ENCODE peak calls at places on chromosomes 1 and 21, in ten cellular contexts. F is nephron progenitor cell, G is OCI-LY7, T is GM13977, U is hepatocyte, A is left ventricle myocardium inferior, X is heart left ventricle, Z is H9, Y is kidney, W is fibroblast of lung. J is an unnamed sample.

GRCh38 chr1:36835017-36835695 is 199.2 kb downstream of the GRIK3 start:
- DNase-seq in F (no peak), G (no peak), T (no peak), U (no peak), A (no peak), X (no peak), Z (no peak), Y (peak; percentile 24), W (no peak), J (no peak)

GRCh38 chr1:82562448-82562847 is 761.7 kb downstream of the ADGRL2 start:
- DNase-seq in F (no peak), G (no peak), T (no peak), U (no peak), A (no peak), X (no peak), Z (no peak), Y (no peak), W (peak; percentile 1), J (no peak)

GRCh38 chr21:38729745-38730401 is 75.9 kb upstream of the ETS2 start:
- DNase-seq in F (no peak), G (no peak), T (no peak), U (no peak), A (no peak), X (no peak), Z (no peak), Y (no peak), W (peak; percentile 80), J (no peak)

GRCh38 chr1:162381383-162381782 is at the start of gene C1orf226:
- DNase-seq in F (no peak), G (no peak), T (no peak), U (peak; percentile 76), A (no peak), X (no peak), Z (no peak), Y (no peak), W (peak; percentile 23), J (peak; percentile 89)

GRCh38 chr1:235918481-235918880 is 51.8 kb upstream of the LYST start:
- DNase-seq in F (no peak), G (no peak), T (no peak), U (no peak), A (no peak), X (no peak), Z (no peak), Y (no peak), W (no peak), J (no peak)

GRCh38 chr1:109140384-109140783 is 26.5 kb downstream of the ELAPOR1 start:
- DNase-seq in F (no peak), G (no peak), T (no peak), U (no peak), A (no peak), X (no peak), Z (no peak), Y (no peak), W (no peak), J (no peak)

GRCh38 chr1:155591770-155592169 is 18.2 kb upstream of the MSTO1 start:
- DNase-seq in F (no peak), G (peak; percentile 80), T (peak; percentile 58), U (peak; percentile 74), A (no peak), X (no peak), Z (no peak), Y (no peak), W (peak; percentile 47), J (peak; percentile 54)

GRCh38 chr1:204828352-204828850 is 42.3 kb upstream of the NFASC start:
- DNase-seq in F (peak; percentile 90), G (no peak), T (peak; percentile 62), U (peak; percentile 86), A (peak; percentile 78), X (peak; percentile 84), Z (peak; percentile 89), Y (peak; percentile 89), W (peak; percentile 67), J (no peak)

GRCh38 chr1:12756756-12757433 is 10.9 kb downstream of the CFAP107 start:
- DNase-seq in F (no peak), G (no peak), T (no peak), U (no peak), A (no peak), X (no peak), Z (no peak), Y (no peak), W (no peak), J (no peak)

GRCh38 chr1:199550384-199551067 is 477.0 kb upstream of the NR5A2 start:
- DNase-seq in F (no peak), G (no peak), T (no peak), U (peak; percentile 10), A (no peak), X (no peak), Z (no peak), Y (no peak), W (peak; percentile 32), J (no peak)

DNA sequence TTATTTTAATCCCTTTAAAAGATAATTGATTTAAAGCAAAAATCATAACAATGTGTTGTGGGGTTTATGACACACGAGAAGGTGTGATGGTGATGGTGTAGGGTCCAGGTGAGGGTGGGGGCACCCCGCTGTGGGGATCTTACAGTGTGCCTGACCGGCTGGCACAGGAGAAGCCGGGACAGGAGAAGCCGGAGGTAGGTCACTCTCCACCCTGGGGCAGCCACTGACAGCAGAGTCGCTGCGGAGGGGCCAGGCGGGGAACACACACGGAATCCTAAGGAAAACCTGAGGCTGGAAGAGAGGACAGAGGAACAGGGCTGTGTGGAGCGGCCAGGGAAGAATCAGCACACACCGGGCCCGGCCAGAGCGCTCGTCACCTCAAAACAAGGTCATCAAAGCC is 4.3 kb upstream of the LRRC3 start:
- DNase-seq in F (no peak), G (no peak), T (no peak), U (no peak), A (no peak), X (no peak), Z (peak; percentile 24), Y (peak; percentile 54), W (no peak), J (no peak)
- TF ChIP-seq CTCF in F (no peak), G (no peak), T (no peak), U (no peak), A (no peak), X (no peak), Z (no peak), Y (no peak), W (no peak), J (no peak)

GRCh38 chr1:58013237-58013636 is 533.3 kb downstream of the OMA1 start:
- DNase-seq in F (peak; percentile 8), G (no peak), T (no peak), U (no peak), A (no peak), X (no peak), Z (peak; percentile 36), Y (no peak), W (no peak), J (no peak)
- TF ChIP-seq CTCF in F (peak; percentile 20), G (no peak), T (peak; percentile 26), U (peak; percentile 15), A (no peak), X (peak; percentile 11), Z (peak; percentile 30), Y (peak; percentile 32), W (no peak), J (no peak)

GRCh38 chr1:9425859-9426258 is 113.4 kb upstream of the SLC25A33 start:
- DNase-seq in F (no peak), G (peak; percentile 77), T (peak; percentile 49), U (no peak), A (no peak), X (no peak), Z (no peak), Y (no peak), W (no peak), J (no peak)

GRCh38 chr1:9426291-9426711 is 113.0 kb upstream of the SLC25A33 start:
- DNase-seq in F (no peak), G (peak; percentile 99), T (peak; percentile 82), U (no peak), A (no peak), X (no peak), Z (no peak), Y (no peak), W (peak; percentile 32), J (no peak)

GRCh38 chr1:9429369-9429766 is 109.9 kb upstream of the SLC25A33 start:
- DNase-seq in F (no peak), G (no peak), T (no peak), U (no peak), A (no peak), X (no peak), Z (no peak), Y (no peak), W (no peak), J (no peak)

GRCh38 chr1:9427388-9427787 is 111.9 kb upstream of the SLC25A33 start:
- DNase-seq in F (no peak), G (peak; percentile 38), T (no peak), U (no peak), A (no peak), X (no peak), Z (no peak), Y (no peak), W (no peak), J (no peak)

DNA sequence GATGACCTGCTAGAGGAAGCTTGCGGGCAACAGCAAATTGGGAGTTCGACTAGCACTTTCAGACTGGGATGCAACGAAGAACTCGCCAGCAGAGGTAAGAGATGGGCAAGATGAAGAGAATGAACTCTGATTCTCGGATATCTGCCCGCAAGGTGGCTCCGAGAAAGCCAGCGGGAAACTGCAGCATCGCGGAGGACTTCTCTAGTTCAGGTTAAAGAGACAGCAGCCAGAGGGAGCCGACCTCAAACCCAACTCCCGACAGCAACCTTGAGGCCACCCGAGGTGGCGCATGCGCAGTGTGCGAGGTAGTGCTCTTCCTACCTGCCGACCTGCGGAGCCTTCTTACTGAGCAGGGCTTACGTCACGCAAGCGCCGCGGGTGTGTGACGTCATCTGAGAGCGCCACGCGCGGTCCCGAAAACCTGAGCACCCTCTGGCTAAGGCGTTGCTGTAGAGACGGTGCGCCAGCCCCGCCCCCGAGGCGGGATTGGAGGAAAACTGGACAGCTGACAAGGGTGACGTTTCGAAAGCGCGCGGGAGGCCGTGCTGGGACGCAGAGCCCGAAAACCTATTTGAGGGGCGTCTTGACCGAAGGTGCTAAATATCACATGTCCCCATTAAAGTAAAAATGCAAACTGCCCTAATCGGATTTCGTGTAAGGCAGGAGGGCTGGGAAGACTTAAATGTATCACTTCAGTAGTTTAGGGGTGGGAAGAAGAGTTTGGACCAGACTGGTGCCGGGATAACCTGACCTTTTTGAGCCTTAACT is 110.5 kb upstream of the SLC25A33 start:
- DNase-seq in F (peak; percentile 99), G (peak; percentile 100), T (peak; percentile 95), U (peak; percentile 99), A (peak; percentile 99), X (peak; percentile 99), Z (peak; percentile 100), Y (peak; percentile 99), W (peak; percentile 99), J (peak; percentile 99)
- TF ChIP-seq CTCF in F (no peak), G (peak; percentile 58), T (no peak), U (peak; percentile 30), A (peak; percentile 33), X (no peak), Z (peak; percentile 50), Y (no peak), W (peak; percentile 25), J (peak; percentile 30)

DNA sequence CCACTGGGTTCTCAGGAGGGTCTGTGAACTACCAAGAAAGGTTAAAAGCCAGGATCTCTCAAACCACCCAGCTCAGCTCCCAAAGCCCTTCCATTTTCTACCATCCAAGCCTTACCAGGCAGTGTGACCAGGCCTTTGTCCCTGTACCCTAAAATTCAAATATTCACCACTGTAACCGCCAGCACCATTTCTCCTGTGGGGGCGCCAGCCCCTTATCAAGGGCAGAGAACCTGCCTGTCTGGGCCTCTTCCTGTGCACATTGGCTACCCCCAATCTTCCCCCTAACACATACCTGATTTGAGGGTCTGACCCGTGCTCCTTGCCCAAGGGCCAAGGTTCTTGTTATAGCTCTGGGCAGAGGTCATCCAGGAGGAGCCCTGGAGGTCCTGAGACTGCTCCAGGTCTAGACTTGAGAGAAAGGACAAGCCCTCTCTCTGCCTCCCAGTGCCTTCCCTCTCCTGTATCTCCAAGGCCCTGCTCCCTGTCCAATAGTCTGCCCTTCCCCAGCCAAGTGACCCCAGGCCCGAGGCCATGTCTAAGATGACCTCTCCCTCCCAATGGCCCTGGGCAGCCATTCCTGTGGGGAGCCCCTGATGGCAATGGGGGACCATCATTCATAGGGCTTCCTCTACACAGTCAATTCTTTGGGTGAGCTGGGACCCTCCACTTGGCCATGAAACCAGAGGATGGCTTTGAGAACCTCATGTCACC is 78.5 kb downstream of the FHAD1 start:
- DNase-seq in F (no peak), G (no peak), T (no peak), U (no peak), A (no peak), X (no peak), Z (no peak), Y (no peak), W (no peak), J (no peak)
- TF ChIP-seq CTCF in F (no peak), G (peak; percentile 49), T (no peak), U (no peak), A (no peak), X (no peak), Z (peak; percentile 42), Y (no peak), W (no peak), J (no peak)

J was measured in bronchial epithelial cell.